ENCODE peak calls at places on chromosome 9, in nine cellular contexts. Y, B, V, U, N, S, K, E and P are unnamed samples.

GRCh38 chr9:97740848-97741821 is 44.0 kb upstream of the XPA start:
- DNase-seq in Y (peak), B (peak), V (peak), U (no peak), N (no peak), S (peak), K (peak), E (no peak), P (no peak)

GRCh38 chr9:111598730-111599091 is 736 bp downstream of the PTGR1 start:
- DNase-seq in Y (no peak), B (no peak), V (no peak), U (no peak), N (no peak), S (peak), K (peak), E (no peak), P (no peak)

GRCh38 chr9:137477778-137478612 is 18.9 kb upstream of the NSMF start:
- DNase-seq in Y (no peak), B (no peak), V (no peak), U (no peak), N (no peak), S (no peak), K (no peak), E (no peak), P (no peak)

GRCh38 chr9:76077537-76077936 is 187.1 kb downstream of the PCSK5 start:
- DNase-seq in Y (no peak), B (no peak), V (no peak), U (no peak), N (no peak), S (no peak), K (no peak), E (no peak), P (no peak)

GRCh38 chr9:110125207-110125751 is 82.7 kb downstream of the C9orf152 start:
- DNase-seq in Y (peak), B (peak), V (peak), U (peak), N (no peak), S (no peak), K (peak), E (peak), P (peak)

GRCh38 chr9:138022121-138022741 is 144.6 kb downstream of the CACNA1B start:
- DNase-seq in Y (no peak), B (no peak), V (no peak), U (no peak), N (peak), S (no peak), K (peak), E (no peak), P (peak)

GRCh38 chr9:121633144-121633714 is 18.2 kb upstream of the DAB2IP start:
- DNase-seq in Y (no peak), B (no peak), V (no peak), U (no peak), N (no peak), S (no peak), K (no peak), E (no peak), P (no peak)

GRCh38 chr9:91885746-91886432 is 64.1 kb downstream of the ROR2 start:
- DNase-seq in Y (no peak), B (no peak), V (no peak), U (no peak), N (no peak), S (no peak), K (no peak), E (no peak), P (no peak)

GRCh38 chr9:33480094-33480493 is 6.4 kb upstream of the NOL6 start:
- DNase-seq in Y (no peak), B (no peak), V (no peak), U (no peak), N (no peak), S (no peak), K (no peak), E (no peak), P (peak)

GRCh38 chr9:22975921-22976320 is 529.3 kb downstream of the DMRTA1 start:
- DNase-seq in Y (no peak), B (no peak), V (no peak), U (no peak), N (no peak), S (no peak), K (no peak), E (no peak), P (no peak)

GRCh38 chr9:5375790-5376477 is 36.3 kb upstream of the RLN1 start:
- DNase-seq in Y (no peak), B (no peak), V (no peak), U (no peak), N (no peak), S (no peak), K (no peak), E (no peak), P (no peak)

GRCh38 chr9:69867081-69867814 is 46.6 kb downstream of the CFAP95 start:
- DNase-seq in Y (no peak), B (no peak), V (no peak), U (no peak), N (no peak), S (no peak), K (no peak), E (no peak), P (no peak)

GRCh38 chr9:136764301-136764891 is at the start of gene LCN15:
- DNase-seq in Y (no peak), B (no peak), V (no peak), U (no peak), N (no peak), S (no peak), K (no peak), E (no peak), P (no peak)

GRCh38 chr9:79014929-79015699 is 556.7 kb upstream of the TLE4 start:
- DNase-seq in Y (no peak), B (no peak), V (no peak), U (no peak), N (no peak), S (no peak), K (no peak), E (no peak), P (no peak)

GRCh38 chr9:100999914-101000540 is 28.5 kb upstream of the PLPPR1 start:
- DNase-seq in Y (no peak), B (no peak), V (no peak), U (no peak), N (no peak), S (no peak), K (no peak), E (no peak), P (no peak)

GRCh38 chr9:90458485-90458884 is 184.1 kb downstream of the DIRAS2 start:
- DNase-seq in Y (no peak), B (no peak), V (peak), U (no peak), N (no peak), S (no peak), K (peak), E (peak), P (no peak)

GRCh38 chr9:91817493-91818225 is 132.4 kb downstream of the ROR2 start:
- DNase-seq in Y (no peak), B (peak), V (peak), U (peak), N (no peak), S (no peak), K (no peak), E (no peak), P (no peak)

GRCh38 chr9:137303031-137303892 is 1.2 kb upstream of the NRARP start:
- DNase-seq in Y (no peak), B (no peak), V (peak), U (no peak), N (no peak), S (no peak), K (no peak), E (no peak), P (no peak)

GRCh38 chr9:114551750-114552685 is 35.6 kb upstream of the ATP6V1G1 start:
- DNase-seq in Y (no peak), B (peak), V (no peak), U (peak), N (no peak), S (no peak), K (peak), E (peak), P (peak)

GRCh38 chr9:137494104-137494544 is 35.0 kb upstream of the NSMF start:
- DNase-seq in Y (no peak), B (no peak), V (no peak), U (no peak), N (no peak), S (no peak), K (no peak), E (no peak), P (no peak)

GRCh38 chr9:130991227-130992058 is 17.5 kb upstream of the LAMC3 start:
- DNase-seq in Y (no peak), B (no peak), V (no peak), U (no peak), N (no peak), S (no peak), K (no peak), E (no peak), P (no peak)

GRCh38 chr9:120267929-120268328 is 312.0 kb downstream of the CDK5RAP2 start:
- DNase-seq in Y (no peak), B (no peak), V (no peak), U (no peak), N (no peak), S (no peak), K (no peak), E (peak), P (no peak)

GRCh38 chr9:127504887-127505251 is 53.6 kb downstream of the LRSAM1 start:
- DNase-seq in Y (no peak), B (no peak), V (no peak), U (no peak), N (no peak), S (no peak), K (no peak), E (no peak), P (no peak)

GRCh38 chr9:30197954-30198353 is 2186.5 kb upstream of the ACO1 start:
- DNase-seq in Y (no peak), B (no peak), V (no peak), U (no peak), N (no peak), S (no peak), K (no peak), E (no peak), P (no peak)

GRCh38 chr9:113997610-113998009 is 80.5 kb downstream of the AMBP start:
- DNase-seq in Y (no peak), B (no peak), V (no peak), U (no peak), N (no peak), S (no peak), K (no peak), E (no peak), P (peak)

GRCh38 chr9:109716631-109717030 is 63.4 kb upstream of the PALM2AKAP2 start:
- DNase-seq in Y (no peak), B (no peak), V (no peak), U (no peak), N (no peak), S (no peak), K (no peak), E (no peak), P (no peak)

GRCh38 chr9:83125671-83126070 is 62.7 kb upstream of the RASEF start:
- DNase-seq in Y (no peak), B (no peak), V (no peak), U (no peak), N (no peak), S (no peak), K (no peak), E (no peak), P (no peak)

GRCh38 chr9:113528088-113528487 is 64.6 kb downstream of the RGS3 start:
- DNase-seq in Y (no peak), B (no peak), V (no peak), U (no peak), N (no peak), S (no peak), K (no peak), E (no peak), P (no peak)

DNA sequence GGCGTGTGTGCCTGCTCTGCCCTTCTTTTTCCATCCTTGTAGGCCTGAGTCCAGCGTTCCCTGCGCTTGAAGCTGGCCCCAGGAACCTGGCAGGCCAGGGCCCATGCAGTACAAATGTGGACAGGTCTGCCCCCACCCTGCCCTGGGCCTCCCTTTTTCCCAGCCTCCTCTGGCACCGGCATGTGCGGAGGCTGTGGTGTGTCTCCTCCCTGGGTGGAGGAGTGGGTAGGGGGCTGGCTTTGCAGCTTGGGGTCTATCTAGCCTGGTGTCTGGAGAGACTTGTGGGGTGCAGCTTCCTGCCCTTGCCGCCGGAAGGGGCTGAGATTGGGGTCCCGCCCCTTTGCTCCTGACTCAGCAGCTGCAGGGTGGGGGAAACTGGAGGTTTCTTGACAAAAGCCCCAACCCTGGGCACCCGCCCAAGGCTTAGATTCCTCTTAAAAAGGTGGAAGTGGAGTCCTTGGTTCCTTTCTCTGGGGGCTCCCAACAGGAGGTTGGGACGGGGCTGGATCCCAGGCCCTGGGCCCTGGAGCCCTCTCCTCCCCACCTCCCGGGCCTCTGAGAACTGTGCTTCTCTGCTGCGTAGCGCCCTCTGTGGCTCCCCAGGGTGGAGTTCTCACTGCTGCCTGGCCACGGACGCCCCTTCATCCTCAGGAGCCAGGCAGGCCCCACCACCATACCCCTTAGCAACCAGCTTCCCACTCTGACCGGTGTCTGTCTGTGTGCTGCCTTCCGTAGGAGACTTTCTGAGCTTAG is 18.0 kb downstream of the RXRA start:
- DNase-seq in Y (no peak), B (no peak), V (no peak), U (no peak), N (peak), S (no peak), K (no peak), E (no peak), P (no peak)
- TF ChIP-seq CTCF in Y (no peak), B (no peak), V (no peak), U (peak), N (peak), S (no peak), K (peak), E (no peak), P (no peak)

GRCh38 chr9:95907794-95908193 is 32.3 kb downstream of the ERCC6L2 start:
- DNase-seq in Y (no peak), B (no peak), V (no peak), U (no peak), N (no peak), S (no peak), K (no peak), E (no peak), P (no peak)
- TF ChIP-seq CTCF in Y (peak), B (no peak), V (peak), U (peak), N (no peak), S (peak), K (no peak), E (peak), P (no peak)

GRCh38 chr9:9791621-9792020 is 821.2 kb downstream of the PTPRD start:
- DNase-seq in Y (no peak), B (no peak), V (no peak), U (no peak), N (no peak), S (no peak), K (peak), E (no peak), P (no peak)
- TF ChIP-seq CTCF in Y (peak), B (no peak), V (peak), U (no peak), N (no peak), S (no peak), K (no peak), E (peak), P (peak)

DNA sequence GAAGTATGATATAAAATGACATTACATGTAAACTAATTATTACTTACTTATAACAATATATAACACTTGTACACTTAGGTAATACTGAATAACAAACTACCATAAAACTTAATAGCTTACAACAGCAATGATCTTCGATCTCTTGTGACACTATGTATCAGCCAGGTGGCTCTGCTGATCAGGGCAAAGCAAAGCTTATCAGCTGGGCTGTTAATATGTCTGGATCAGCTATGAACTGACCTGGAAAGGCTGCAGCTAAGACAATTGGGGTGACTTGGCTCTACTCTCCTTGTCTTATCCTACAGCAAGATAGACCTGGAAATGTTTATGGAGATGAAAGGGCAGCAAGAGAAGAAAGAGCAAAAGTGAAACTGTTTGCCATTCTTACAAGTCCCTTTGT is 511.3 kb downstream of the TLR4 start:
- DNase-seq in Y (no peak), B (no peak), V (no peak), U (no peak), N (no peak), S (no peak), K (no peak), E (no peak), P (no peak)
- TF ChIP-seq CTCF in Y (no peak), B (no peak), V (no peak), U (no peak), N (no peak), S (no peak), K (no peak), E (peak), P (no peak)

GRCh38 chr9:35646583-35647265 is 4.0 kb downstream of the SIT1 start:
- DNase-seq in Y (peak), B (no peak), V (peak), U (peak), N (peak), S (peak), K (peak), E (no peak), P (peak)

GRCh38 chr9:35650341-35651158 is at the start of gene SIT1:
- DNase-seq in Y (no peak), B (no peak), V (no peak), U (no peak), N (no peak), S (peak), K (no peak), E (no peak), P (no peak)

GRCh38 chr9:35643046-35643445 is 7.7 kb downstream of the SIT1 start:
- DNase-seq in Y (no peak), B (no peak), V (no peak), U (no peak), N (no peak), S (no peak), K (no peak), E (no peak), P (no peak)

GRCh38 chr9:35649431-35650340 is 1.0 kb downstream of the SIT1 start:
- DNase-seq in Y (no peak), B (no peak), V (no peak), U (no peak), N (no peak), S (peak), K (no peak), E (no peak), P (no peak)

DNA sequence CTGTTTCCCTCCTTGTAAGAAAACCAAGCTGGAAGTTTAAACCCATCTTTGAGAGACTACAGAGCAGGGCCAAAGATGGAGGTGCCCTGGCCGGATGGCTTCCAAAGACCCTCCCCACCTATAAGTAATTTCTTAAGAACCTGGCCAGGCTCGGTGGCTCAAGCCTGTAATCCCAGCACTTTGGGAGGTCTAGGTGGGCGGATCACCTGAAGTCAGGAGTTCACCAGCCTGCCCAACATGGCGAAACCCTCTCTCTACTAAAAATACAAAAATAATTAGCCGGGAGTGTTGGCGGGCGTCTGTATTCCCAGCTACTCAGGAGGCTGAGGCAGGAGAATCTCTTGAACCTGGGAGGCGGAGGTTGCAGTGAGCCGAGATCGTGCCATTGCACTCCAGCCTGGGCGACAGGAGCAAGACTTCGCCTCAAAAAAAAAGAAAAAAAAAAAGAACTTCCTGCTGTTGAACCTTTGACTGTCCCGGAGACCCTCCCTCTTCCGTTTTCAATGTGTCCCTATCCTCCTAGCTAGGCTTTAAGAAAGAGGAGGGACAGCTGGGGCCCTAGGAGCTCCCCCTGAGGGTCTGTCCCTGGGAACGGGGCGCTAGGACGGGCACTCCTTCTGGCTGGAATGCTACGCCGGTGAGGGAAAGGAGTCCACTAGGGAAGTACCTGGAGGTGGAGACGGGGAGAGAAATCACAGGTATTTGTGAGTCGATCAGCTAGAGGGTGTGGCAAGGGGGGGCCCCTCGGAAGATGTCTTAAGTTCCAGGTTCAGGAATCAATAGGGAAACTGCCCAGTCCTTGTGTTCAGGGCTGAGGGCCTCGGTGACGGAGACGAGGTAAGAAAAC is 4.8 kb downstream of the SIT1 start:
- DNase-seq in Y (peak), B (no peak), V (peak), U (no peak), N (no peak), S (peak), K (peak), E (no peak), P (no peak)
- TF ChIP-seq CTCF in Y (no peak), B (peak), V (peak), U (peak), N (no peak), S (no peak), K (no peak), E (peak), P (no peak)

GRCh38 chr9:20407013-20407412 is 215.3 kb downstream of the MLLT3 start:
- DNase-seq in Y (no peak), B (no peak), V (no peak), U (no peak), N (no peak), S (no peak), K (no peak), E (no peak), P (no peak)
- TF ChIP-seq CTCF in Y (no peak), B (no peak), V (no peak), U (no peak), N (no peak), S (no peak), K (no peak), E (peak), P (peak)

GRCh38 chr9:21461377-21461776 is 20.7 kb downstream of the IFNE start:
- DNase-seq in Y (no peak), B (no peak), V (no peak), U (no peak), N (no peak), S (no peak), K (no peak), E (no peak), P (no peak)

GRCh38 chr9:21470126-21470525 is 12.0 kb downstream of the IFNE start:
- DNase-seq in Y (no peak), B (no peak), V (no peak), U (no peak), N (no peak), S (no peak), K (no peak), E (no peak), P (no peak)

GRCh38 chr9:21465138-21465537 is 17.0 kb downstream of the IFNE start:
- DNase-seq in Y (no peak), B (no peak), V (no peak), U (no peak), N (no peak), S (no peak), K (no peak), E (no peak), P (no peak)

DNA sequence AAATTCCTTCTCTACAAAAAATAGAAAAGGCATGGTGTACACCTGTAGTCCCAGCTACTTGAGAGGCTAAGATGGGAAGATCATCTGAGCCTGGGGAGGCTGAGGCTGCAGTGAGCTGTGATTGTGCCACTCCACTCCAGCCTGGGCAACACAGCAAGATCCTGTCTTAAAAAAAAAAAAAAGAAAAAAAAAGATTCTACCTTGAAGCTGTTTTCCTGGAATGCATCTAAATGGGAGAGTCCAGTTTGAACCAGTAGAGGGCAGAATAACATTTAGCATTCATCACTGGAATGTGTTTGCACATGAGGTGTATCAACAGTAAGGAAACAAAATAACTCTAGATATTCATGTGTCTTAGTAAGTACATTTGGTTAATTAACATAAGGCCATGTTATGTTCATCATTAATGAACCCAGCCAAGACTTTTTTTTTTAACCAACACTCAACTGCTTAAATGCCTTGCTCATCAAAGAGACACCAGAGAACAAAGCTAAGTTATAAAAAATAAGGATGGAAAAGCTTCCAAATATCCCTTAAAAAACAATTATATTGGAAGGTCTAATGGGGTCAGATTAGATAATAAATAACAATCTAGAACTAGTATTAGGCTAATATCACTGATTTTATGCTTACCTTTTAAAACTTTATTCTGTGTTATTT is 16.1 kb downstream of the IFNE start:
- DNase-seq in Y (peak), B (peak), V (no peak), U (peak), N (no peak), S (no peak), K (peak), E (peak), P (no peak)
- TF ChIP-seq CTCF in Y (peak), B (peak), V (peak), U (peak), N (peak), S (peak), K (peak), E (peak), P (peak)